ENCODE peak calls at places on chromosome 18, in five cellular contexts. W, M, E, C and L are unnamed samples.

GRCh38 chr18:45014047-45014501 is 333.4 kb downstream of the SETBP1 start:
- DNase-seq in M (no peak), W (no peak), C (no peak), E (no peak), L (no peak)

GRCh38 chr18:57043241-57043640 is 103.6 kb upstream of the BOD1L2 start:
- DNase-seq in M (no peak), W (no peak), C (no peak), E (no peak), L (no peak)

GRCh38 chr18:46639386-46639785 is 17.6 kb downstream of the LOXHD1 start:
- DNase-seq in M (no peak), C (no peak), E (no peak), W (no peak), L (no peak)

GRCh38 chr18:51811883-51812282 is 528.1 kb upstream of the DCC start:
- DNase-seq in E (no peak), W (peak), M (no peak), C (no peak), L (no peak)

GRCh38 chr18:49668583-49669290 is 106.9 kb downstream of the LIPG start:
- DNase-seq in E (no peak), W (no peak), C (no peak), M (peak), L (peak)

GRCh38 chr18:56148373-56148772 is 490.0 kb downstream of the TXNL1 start:
- DNase-seq in C (no peak), W (no peak), E (no peak), M (no peak), L (no peak)

GRCh38 chr18:6546229-6546628 is 131.5 kb upstream of the L3MBTL4 start:
- DNase-seq in E (no peak), W (no peak), M (no peak), C (no peak), L (no peak)

GRCh38 chr18:80200171-80200931 is 47.0 kb downstream of the PARD6G start:
- DNase-seq in M (no peak), E (no peak), C (no peak), W (peak), L (no peak)

GRCh38 chr18:78742346-78742745 is 237.3 kb upstream of the SALL3 start:
- DNase-seq in M (no peak), C (no peak), W (peak), E (no peak), L (no peak)

GRCh38 chr18:77131100-77131651 is 1.4 kb downstream of the MBP start:
- DNase-seq in E (peak), M (peak), W (no peak), C (peak), L (no peak)

GRCh38 chr18:39497819-39498218 is 1932.2 kb upstream of the CELF4 start:
- DNase-seq in W (no peak), C (no peak), E (no peak), M (no peak), L (no peak)

GRCh38 chr18:3873211-3873610 is 423.2 kb downstream of the TGIF1 start:
- DNase-seq in W (no peak), M (no peak), E (no peak), C (no peak), L (no peak)

GRCh38 chr18:29188760-29189159 is 1011.8 kb upstream of the CDH2 start:
- DNase-seq in C (no peak), M (no peak), E (no peak), W (no peak), L (no peak)

GRCh38 chr18:58013241-58014211 is 30.5 kb upstream of the NEDD4L start:
- DNase-seq in C (no peak), M (no peak), W (no peak), E (no peak), L (no peak)

GRCh38 chr18:9854801-9855676 is 30.7 kb upstream of the TXNDC2 start:
- DNase-seq in W (no peak), C (no peak), M (no peak), E (no peak), L (no peak)

GRCh38 chr18:59623456-59624383 is 73.5 kb downstream of the CCBE1 start:
- DNase-seq in M (no peak), C (no peak), W (no peak), E (no peak), L (no peak)

GRCh38 chr18:13246591-13246990 is 28.0 kb downstream of the LDLRAD4 start:
- DNase-seq in C (no peak), M (no peak), E (no peak), W (no peak), L (no peak)

GRCh38 chr18:49319590-49319989 is 140.9 kb downstream of the DYM start:
- DNase-seq in C (no peak), M (no peak), E (no peak), W (no peak), L (no peak)

GRCh38 chr18:11488175-11488574 is 121.2 kb upstream of the SLC35G4 start:
- DNase-seq in M (no peak), C (no peak), E (no peak), W (no peak), L (no peak)

GRCh38 chr18:62458346-62458745 is 64.5 kb upstream of the ZCCHC2 start:
- DNase-seq in C (no peak), E (no peak), W (no peak), M (no peak), L (no peak)

GRCh38 chr18:35592298-35592697 is 10.8 kb downstream of the GALNT1 start:
- DNase-seq in W (no peak), C (no peak), E (peak), M (no peak), L (no peak)